ENCODE peak calls at places on chromosome 19, in seven cellular contexts. One of them, this sample, is unnamed.

GRCh38 chr19:49896863-49897621 is at the start of gene IL4I1:
- DNase-seq in Right ventricle myocardium superior: no peak
- DNase-seq in GM04504: no peak
- DNase-seq in astrocyte of the hippocampus: peak
- DNase-seq in lung: no peak
- DNase-seq in GM13976: peak
- DNase-seq in activated CD4-positive, alpha-beta T cell treated with anti-CD3 and anti-CD28 coated beads for 36 hours: peak
- DNase-seq in this sample: peak

GRCh38 chr19:5691205-5691929 is 1.3 kb downstream of the RPL36 start:
- DNase-seq in Right ventricle myocardium superior: peak
- DNase-seq in GM04504: peak
- DNase-seq in astrocyte of the hippocampus: peak
- DNase-seq in lung: no peak
- DNase-seq in GM13976: no peak
- DNase-seq in activated CD4-positive, alpha-beta T cell treated with anti-CD3 and anti-CD28 coated beads for 36 hours: peak
- DNase-seq in this sample: peak

GRCh38 chr19:55585658-55586339 is 5.2 kb upstream of the ZNF579 start:
- DNase-seq in Right ventricle myocardium superior: peak
- DNase-seq in GM04504: no peak
- DNase-seq in astrocyte of the hippocampus: peak
- DNase-seq in lung: peak
- DNase-seq in GM13976: peak
- DNase-seq in activated CD4-positive, alpha-beta T cell treated with anti-CD3 and anti-CD28 coated beads for 36 hours: peak
- DNase-seq in this sample: no peak

GRCh38 chr19:41426952-41427646 is at the start of gene B3GNT8:
- DNase-seq in Right ventricle myocardium superior: peak
- DNase-seq in GM04504: peak
- DNase-seq in astrocyte of the hippocampus: peak
- DNase-seq in lung: peak
- DNase-seq in GM13976: peak
- DNase-seq in activated CD4-positive, alpha-beta T cell treated with anti-CD3 and anti-CD28 coated beads for 36 hours: peak
- DNase-seq in this sample: no peak

GRCh38 chr19:55149078-55150003 is at the start of gene TNNT1:
- DNase-seq in Right ventricle myocardium superior: peak
- DNase-seq in GM04504: no peak
- DNase-seq in astrocyte of the hippocampus: peak
- DNase-seq in lung: no peak
- DNase-seq in GM13976: no peak
- DNase-seq in activated CD4-positive, alpha-beta T cell treated with anti-CD3 and anti-CD28 coated beads for 36 hours: no peak
- DNase-seq in this sample: no peak

GRCh38 chr19:49150106-49150943 is 4.9 kb downstream of the HRC start:
- DNase-seq in Right ventricle myocardium superior: peak
- DNase-seq in GM04504: peak
- DNase-seq in astrocyte of the hippocampus: peak
- DNase-seq in lung: peak
- DNase-seq in GM13976: peak
- DNase-seq in activated CD4-positive, alpha-beta T cell treated with anti-CD3 and anti-CD28 coated beads for 36 hours: peak
- DNase-seq in this sample: peak

GRCh38 chr19:55472463-55472862 is 4.0 kb upstream of the ZNF628 start:
- DNase-seq in Right ventricle myocardium superior: no peak
- DNase-seq in GM04504: no peak
- DNase-seq in astrocyte of the hippocampus: peak
- DNase-seq in lung: no peak
- DNase-seq in GM13976: no peak
- DNase-seq in activated CD4-positive, alpha-beta T cell treated with anti-CD3 and anti-CD28 coated beads for 36 hours: no peak
- DNase-seq in this sample: peak

GRCh38 chr19:44741841-44742352 is 6.6 kb upstream of the BCL3 start:
- DNase-seq in Right ventricle myocardium superior: peak
- DNase-seq in GM04504: peak
- DNase-seq in astrocyte of the hippocampus: peak
- DNase-seq in lung: peak
- DNase-seq in GM13976: no peak
- DNase-seq in activated CD4-positive, alpha-beta T cell treated with anti-CD3 and anti-CD28 coated beads for 36 hours: peak
- DNase-seq in this sample: peak

GRCh38 chr19:6232567-6232966 is 47.2 kb downstream of the MLLT1 start:
- DNase-seq in Right ventricle myocardium superior: no peak
- DNase-seq in GM04504: peak
- DNase-seq in astrocyte of the hippocampus: peak
- DNase-seq in lung: no peak
- DNase-seq in GM13976: no peak
- DNase-seq in activated CD4-positive, alpha-beta T cell treated with anti-CD3 and anti-CD28 coated beads for 36 hours: no peak
- DNase-seq in this sample: peak

GRCh38 chr19:34573226-34573864 is 91.8 kb downstream of the WTIP start:
- DNase-seq in Right ventricle myocardium superior: no peak
- DNase-seq in GM04504: no peak
- DNase-seq in astrocyte of the hippocampus: no peak
- DNase-seq in lung: no peak
- DNase-seq in GM13976: no peak
- DNase-seq in activated CD4-positive, alpha-beta T cell treated with anti-CD3 and anti-CD28 coated beads for 36 hours: no peak
- DNase-seq in this sample: no peak

GRCh38 chr19:45103200-45103624 is 10.2 kb downstream of the PPP1R37 start:
- DNase-seq in Right ventricle myocardium superior: peak
- DNase-seq in GM04504: no peak
- DNase-seq in astrocyte of the hippocampus: peak
- DNase-seq in lung: no peak
- DNase-seq in GM13976: peak
- DNase-seq in activated CD4-positive, alpha-beta T cell treated with anti-CD3 and anti-CD28 coated beads for 36 hours: peak
- DNase-seq in this sample: no peak

GRCh38 chr19:14848822-14849221 is at the start of gene OR7A10:
- DNase-seq in Right ventricle myocardium superior: no peak
- DNase-seq in GM04504: no peak
- DNase-seq in astrocyte of the hippocampus: no peak
- DNase-seq in lung: no peak
- DNase-seq in GM13976: no peak
- DNase-seq in activated CD4-positive, alpha-beta T cell treated with anti-CD3 and anti-CD28 coated beads for 36 hours: no peak
- DNase-seq in this sample: no peak

GRCh38 chr19:37114001-37114400 is 35.8 kb downstream of the ZNF420 start:
- DNase-seq in Right ventricle myocardium superior: no peak
- DNase-seq in GM04504: no peak
- DNase-seq in astrocyte of the hippocampus: no peak
- DNase-seq in lung: no peak
- DNase-seq in GM13976: no peak
- DNase-seq in activated CD4-positive, alpha-beta T cell treated with anti-CD3 and anti-CD28 coated beads for 36 hours: no peak
- DNase-seq in this sample: no peak

GRCh38 chr19:1089891-1090290 is 5.3 kb downstream of the POLR2E start:
- DNase-seq in Right ventricle myocardium superior: no peak
- DNase-seq in GM04504: no peak
- DNase-seq in astrocyte of the hippocampus: no peak
- DNase-seq in lung: no peak
- DNase-seq in GM13976: no peak
- DNase-seq in activated CD4-positive, alpha-beta T cell treated with anti-CD3 and anti-CD28 coated beads for 36 hours: no peak
- DNase-seq in this sample: no peak

GRCh38 chr19:38047048-38047435 is 140.0 kb downstream of the SIPA1L3 start:
- DNase-seq in Right ventricle myocardium superior: peak
- DNase-seq in GM04504: no peak
- DNase-seq in astrocyte of the hippocampus: no peak
- DNase-seq in lung: no peak
- DNase-seq in GM13976: peak
- DNase-seq in activated CD4-positive, alpha-beta T cell treated with anti-CD3 and anti-CD28 coated beads for 36 hours: peak
- DNase-seq in this sample: no peak

GRCh38 chr19:13234518-13234917 is 84.3 kb downstream of the IER2 start:
- DNase-seq in Right ventricle myocardium superior: peak
- DNase-seq in GM04504: peak
- DNase-seq in astrocyte of the hippocampus: no peak
- DNase-seq in lung: peak
- DNase-seq in GM13976: peak
- DNase-seq in activated CD4-positive, alpha-beta T cell treated with anti-CD3 and anti-CD28 coated beads for 36 hours: peak
- DNase-seq in this sample: peak

GRCh38 chr19:45667620-45668341 is at the start of gene GIPR:
- DNase-seq in Right ventricle myocardium superior: peak
- DNase-seq in GM04504: no peak
- DNase-seq in astrocyte of the hippocampus: peak
- DNase-seq in lung: peak
- DNase-seq in GM13976: peak
- DNase-seq in activated CD4-positive, alpha-beta T cell treated with anti-CD3 and anti-CD28 coated beads for 36 hours: peak
- DNase-seq in this sample: peak

GRCh38 chr19:15107056-15108010 is at the start of gene SYDE1:
- DNase-seq in Right ventricle myocardium superior: peak
- DNase-seq in GM04504: peak
- DNase-seq in astrocyte of the hippocampus: peak
- DNase-seq in lung: no peak
- DNase-seq in GM13976: peak
- DNase-seq in activated CD4-positive, alpha-beta T cell treated with anti-CD3 and anti-CD28 coated beads for 36 hours: peak
- DNase-seq in this sample: peak

GRCh38 chr19:5559804-5560133 is 8.0 kb downstream of the TINCR start:
- DNase-seq in Right ventricle myocardium superior: no peak
- DNase-seq in GM04504: no peak
- DNase-seq in astrocyte of the hippocampus: no peak
- DNase-seq in lung: no peak
- DNase-seq in GM13976: no peak
- DNase-seq in activated CD4-positive, alpha-beta T cell treated with anti-CD3 and anti-CD28 coated beads for 36 hours: no peak
- DNase-seq in this sample: no peak

GRCh38 chr19:39310558-39311311 is 9.9 kb downstream of the LRFN1 start:
- DNase-seq in Right ventricle myocardium superior: no peak
- DNase-seq in GM04504: no peak
- DNase-seq in astrocyte of the hippocampus: no peak
- DNase-seq in lung: no peak
- DNase-seq in GM13976: no peak
- DNase-seq in activated CD4-positive, alpha-beta T cell treated with anti-CD3 and anti-CD28 coated beads for 36 hours: no peak
- DNase-seq in this sample: no peak

GRCh38 chr19:1082165-1082927 is 12.8 kb downstream of the POLR2E start:
- DNase-seq in Right ventricle myocardium superior: peak
- DNase-seq in GM04504: no peak
- DNase-seq in astrocyte of the hippocampus: no peak
- DNase-seq in lung: peak
- DNase-seq in GM13976: peak
- DNase-seq in activated CD4-positive, alpha-beta T cell treated with anti-CD3 and anti-CD28 coated beads for 36 hours: peak
- DNase-seq in this sample: no peak

GRCh38 chr19:7550987-7551761 is 15.7 kb downstream of the PNPLA6 start:
- DNase-seq in Right ventricle myocardium superior: peak
- DNase-seq in GM04504: no peak
- DNase-seq in astrocyte of the hippocampus: peak
- DNase-seq in lung: peak
- DNase-seq in GM13976: peak
- DNase-seq in activated CD4-positive, alpha-beta T cell treated with anti-CD3 and anti-CD28 coated beads for 36 hours: peak
- DNase-seq in this sample: peak

GRCh38 chr19:13872695-13873389 is 4.1 kb upstream of the NANOS3 start:
- DNase-seq in Right ventricle myocardium superior: no peak
- DNase-seq in GM04504: no peak
- DNase-seq in astrocyte of the hippocampus: peak
- DNase-seq in lung: no peak
- DNase-seq in GM13976: peak
- DNase-seq in activated CD4-positive, alpha-beta T cell treated with anti-CD3 and anti-CD28 coated beads for 36 hours: peak
- DNase-seq in this sample: no peak